ENCODE peak calls at places on chromosomes 1 and 21, in ten cellular contexts. V is ovary; Y is stimulated activated CD4-positive, alpha-beta T cell treated with anti-CD3 and anti-CD28 coated beads, TNF-alpha, amount 100 ng/mL, for 24 hours; J is amniotic epithelial cell; W is GM04504; U is HS-5; P is NCI-H1105; L is mesenchymal stem cell; I is T-helper 2 cell; Q is stimulated activated naive B cell treated with anti-CD40 and anti-IgM and Interleukin-4, amounts not matched to agents 10 μg/mL and 1 μg/mL and 100 μg/mL, for 72 hours. B is an unnamed sample.

GRCh38 chr1:21829294-21829693 is 17.2 kb downstream of the LDLRAD2 start:
- DNase-seq in V (no peak), Y (no peak), J (no peak), W (no peak), U (no peak), P (no peak), L (no peak), I (no peak), Q (no peak), B (no peak)

GRCh38 chr1:87804128-87804527 is 475.4 kb downstream of the LMO4 start:
- DNase-seq in V (no peak), Y (no peak), J (no peak), W (no peak), U (no peak), P (no peak), L (no peak), I (no peak), Q (no peak), B (no peak)

GRCh38 chr1:59354754-59355337 is 58.0 kb downstream of the FGGY start:
- DNase-seq in V (peak; percentile 31), Y (no peak), J (peak; percentile 78), W (no peak), U (no peak), P (no peak), L (no peak), I (no peak), Q (peak; percentile 60), B (no peak)

GRCh38 chr1:37298769-37299168 is 175.6 kb upstream of the ZC3H12A start:
- DNase-seq in V (no peak), Y (no peak), J (no peak), W (no peak), U (no peak), P (no peak), L (no peak), I (no peak), Q (no peak), B (no peak)

GRCh38 chr21:38428211-38428610 is 70.1 kb downstream of the ERG start:
- DNase-seq in V (no peak), Y (no peak), J (no peak), W (no peak), U (no peak), P (no peak), L (no peak), I (no peak), Q (no peak), B (no peak)

GRCh38 chr1:10651377-10651776 is 145.1 kb downstream of the CASZ1 start:
- DNase-seq in V (no peak), Y (no peak), J (no peak), W (no peak), U (no peak), P (no peak), L (no peak), I (no peak), Q (no peak), B (no peak)

GRCh38 chr1:48026275-48026674 is 29.1 kb upstream of the TRABD2B start:
- DNase-seq in V (no peak), Y (no peak), J (peak; percentile 98), W (no peak), U (no peak), P (no peak), L (peak; percentile 62), I (no peak), Q (no peak), B (no peak)

GRCh38 chr1:112524251-112524650 is 15.5 kb downstream of the WNT2B start:
- DNase-seq in V (peak; percentile 69), Y (no peak), J (peak; percentile 96), W (no peak), U (no peak), P (no peak), L (no peak), I (no peak), Q (no peak), B (no peak)

GRCh38 chr1:41420877-41421276 is 59.6 kb downstream of the FOXO6 start:
- DNase-seq in V (no peak), Y (no peak), J (no peak), W (no peak), U (no peak), P (no peak), L (no peak), I (no peak), Q (no peak), B (no peak)

GRCh38 chr1:9291914-9292360 is 757 bp upstream of the SPSB1 start:
- DNase-seq in V (no peak), Y (no peak), J (peak; percentile 43), W (no peak), U (no peak), P (no peak), L (peak; percentile 87), I (no peak), Q (no peak), B (no peak)

GRCh38 chr1:196376648-196377295 is 231.5 kb downstream of the KCNT2 start:
- DNase-seq in V (no peak), Y (no peak), J (no peak), W (no peak), U (no peak), P (no peak), L (no peak), I (no peak), Q (no peak), B (no peak)

GRCh38 chr1:59029366-59029765 is 245.5 kb upstream of the JUN start:
- DNase-seq in V (no peak), Y (no peak), J (no peak), W (no peak), U (no peak), P (no peak), L (no peak), I (no peak), Q (no peak), B (no peak)

GRCh38 chr1:54973205-54973921 is 7.1 kb upstream of the TMEM61 start:
- DNase-seq in V (no peak), Y (no peak), J (peak; percentile 31), W (no peak), U (no peak), P (no peak), L (peak; percentile 46), I (no peak), Q (no peak), B (no peak)

GRCh38 chr1:53077599-53077965 is 15.6 kb downstream of the PODN start:
- DNase-seq in V (no peak), Y (no peak), J (no peak), W (no peak), U (no peak), P (no peak), L (no peak), I (no peak), Q (no peak), B (no peak)

GRCh38 chr1:118920124-118920675 is 67.9 kb downstream of the TBX15 start:
- DNase-seq in V (no peak), Y (no peak), J (no peak), W (no peak), U (no peak), P (no peak), L (no peak), I (no peak), Q (no peak), B (no peak)